ENCODE peak calls at places on chromosomes 2 and 18, in five cellular contexts. G is PC-3, I is psoas muscle, N is fibroblast of lung, S is colonic mucosa. P is an unnamed sample.

GRCh38 chr2:108868911-108869310 is 82.3 kb downstream of the CCDC138 start:
- DNase-seq in G (no peak), I (no peak), N (no peak), S (no peak), P (no peak)

GRCh38 chr2:38751847-38752410 is 768 bp upstream of the SRSF7 start:
- DNase-seq in G (no peak), I (no peak), N (no peak), S (no peak), P (no peak)

GRCh38 chr2:58973831-58974281 is 732.7 kb upstream of the FANCL start:
- DNase-seq in G (no peak), I (no peak), N (no peak), S (no peak), P (no peak)

GRCh38 chr2:113887393-113887792 is 2.5 kb upstream of the ACTR3 start:
- DNase-seq in G (no peak), I (no peak), N (no peak), S (no peak), P (no peak)

GRCh38 chr2:202639233-202639632 is 4.5 kb downstream of the FAM117B start:
- DNase-seq in G (no peak), I (no peak), N (no peak), S (no peak), P (no peak)

GRCh38 chr18:43919565-43919964 is 642.3 kb upstream of the SYT4 start:
- DNase-seq in G (peak), I (no peak), N (peak), S (no peak), P (no peak)

GRCh38 chr2:148642891-148643416 is 1.6 kb upstream of the EPC2 start:
- DNase-seq in G (no peak), I (no peak), N (peak), S (peak), P (no peak)

GRCh38 chr18:40995529-40995928 is 959.5 kb upstream of the PIK3C3 start:
- DNase-seq in G (no peak), I (no peak), N (no peak), S (no peak), P (no peak)

GRCh38 chr2:163341426-163341825 is 394.4 kb downstream of the FIGN start:
- DNase-seq in G (peak), I (no peak), N (no peak), S (no peak), P (no peak)

GRCh38 chr2:230910546-230911135 is 14.4 kb downstream of the GPR55 start:
- DNase-seq in G (no peak), I (no peak), N (no peak), S (no peak), P (no peak)

GRCh38 chr2:86037795-86038192 is 67.9 kb downstream of the POLR1A start:
- DNase-seq in G (no peak), I (no peak), N (no peak), S (no peak), P (no peak)

GRCh38 chr2:20666114-20666363 is 905 bp upstream of the GDF7 start:
- DNase-seq in G (no peak), I (no peak), N (no peak), S (no peak), P (no peak)

GRCh38 chr2:2158176-2158826 is 172.8 kb downstream of the MYT1L start:
- DNase-seq in G (no peak), I (no peak), N (no peak), S (no peak), P (no peak)

GRCh38 chr18:3012306-3012919 is 531 bp downstream of the LPIN2 start:
- DNase-seq in G (peak), I (peak), N (peak), S (peak), P (no peak)

DNA sequence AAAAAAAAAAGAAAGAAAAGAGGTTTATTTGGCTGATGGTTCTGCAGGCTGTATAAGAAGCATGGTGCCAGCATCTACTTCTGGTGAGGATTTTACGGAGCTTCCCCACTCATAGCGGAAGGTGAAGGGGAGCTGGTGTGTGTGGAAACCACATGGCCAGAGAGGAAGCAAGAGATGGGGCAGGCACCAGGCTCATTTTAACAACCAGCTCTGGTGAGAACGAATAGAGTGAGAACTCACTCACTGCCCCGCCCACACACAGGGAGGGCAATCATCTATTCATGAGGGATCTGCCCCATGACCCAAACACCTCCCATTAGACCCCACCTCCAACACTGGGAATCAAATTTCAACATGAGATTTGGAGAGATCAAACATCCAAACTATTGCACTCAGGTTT is 68.5 kb downstream of the MOGAT1 start:
- DNase-seq in G (no peak), I (no peak), N (no peak), S (no peak), P (peak)
- H3K27ac ChIP-seq in G (no peak), I (peak), N (no peak), S (no peak), P (no peak)

GRCh38 chr18:59144483-59144882 is 4.8 kb downstream of the SEC11C start:
- DNase-seq in G (no peak), I (no peak), N (no peak), S (no peak), P (no peak)
- TF ChIP-seq CTCF in G (no peak), I (no peak), N (no peak), S (no peak), P (no peak)

GRCh38 chr18:42706029-42706608 is 409.4 kb downstream of the RIT2 start:
- DNase-seq in G (no peak), I (no peak), N (no peak), S (no peak), P (no peak)
- H3K27ac ChIP-seq in G (no peak), I (no peak), N (no peak), S (no peak), P (no peak)

GRCh38 chr2:241263061-241263460 is 52.4 kb downstream of the HDLBP start:
- DNase-seq in G (no peak), I (no peak), N (no peak), S (no peak), P (peak)

GRCh38 chr2:241260911-241261310 is 54.6 kb downstream of the HDLBP start:
- DNase-seq in G (no peak), I (no peak), N (no peak), S (no peak), P (no peak)

GRCh38 chr2:241265506-241265905 is 50.0 kb downstream of the HDLBP start:
- DNase-seq in G (no peak), I (no peak), N (no peak), S (no peak), P (no peak)

GRCh38 chr2:241258505-241259160 is 56.8 kb downstream of the HDLBP start:
- DNase-seq in G (no peak), I (no peak), N (no peak), S (no peak), P (peak)

DNA sequence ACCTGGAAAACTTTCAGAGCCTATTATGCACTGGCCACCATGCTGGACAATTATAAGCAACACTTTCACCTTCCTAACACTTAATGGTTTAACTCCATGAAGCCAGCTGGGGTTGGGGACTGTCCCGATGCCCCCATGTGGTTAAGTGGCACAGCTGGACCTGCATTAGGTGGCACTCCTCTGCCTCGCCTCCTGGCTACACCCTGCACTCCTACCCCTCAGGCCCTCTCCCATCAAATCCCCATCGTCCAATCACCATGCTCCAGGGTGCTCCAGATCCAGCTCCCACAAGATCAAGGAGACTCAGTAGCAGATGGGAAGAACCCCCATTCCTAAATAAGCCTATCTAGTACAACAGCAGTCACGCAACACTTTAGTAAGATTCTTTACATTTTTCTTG is 53.8 kb downstream of the HDLBP start:
- DNase-seq in G (no peak), I (no peak), N (no peak), S (no peak), P (peak)
- TF ChIP-seq CTCF in G (no peak), I (no peak), N (no peak), S (no peak), P (no peak)

GRCh38 chr2:239344857-239345216 is 56.0 kb downstream of the HDAC4 start:
- DNase-seq in G (no peak), I (no peak), N (no peak), S (peak), P (no peak)
- H3K27ac ChIP-seq in G (no peak), I (no peak), N (no peak), S (no peak), P (no peak)

GRCh38 chr2:191800874-191801273 is 46.0 kb downstream of the CAVIN2 start:
- DNase-seq in G (peak), I (no peak), N (no peak), S (no peak), P (no peak)

GRCh38 chr2:191806396-191806795 is 40.5 kb downstream of the CAVIN2 start:
- DNase-seq in G (no peak), I (no peak), N (peak), S (no peak), P (no peak)

GRCh38 chr2:191802180-191802579 is 44.7 kb downstream of the CAVIN2 start:
- DNase-seq in G (no peak), I (no peak), N (no peak), S (no peak), P (no peak)

GRCh38 chr2:191803007-191803406 is 43.9 kb downstream of the CAVIN2 start:
- DNase-seq in G (no peak), I (no peak), N (no peak), S (no peak), P (no peak)

DNA sequence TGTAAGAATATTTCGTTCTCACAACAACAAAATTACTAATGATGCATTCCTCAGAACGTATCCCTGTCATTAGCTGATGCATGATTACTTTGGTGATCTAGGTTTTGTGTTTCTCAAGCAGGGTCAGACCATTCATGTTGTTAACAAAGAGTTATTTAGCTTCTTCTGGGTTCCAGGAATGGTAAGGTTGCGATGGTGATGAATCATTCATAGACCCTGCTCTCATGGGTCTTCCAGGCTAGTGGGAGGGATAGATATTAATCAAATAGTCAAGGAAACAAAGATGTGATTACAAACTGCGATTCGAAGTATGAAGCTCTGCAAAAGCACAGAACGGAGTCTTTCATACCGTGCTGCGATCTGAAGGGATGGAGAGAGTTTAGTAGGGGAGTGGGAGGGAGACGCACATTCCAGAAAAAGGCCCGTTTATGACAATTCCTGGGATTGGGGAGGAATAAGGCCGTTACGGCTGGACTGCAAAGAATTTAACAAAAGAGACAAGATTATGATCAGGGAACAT is 42.1 kb downstream of the CAVIN2 start:
- DNase-seq in G (no peak), I (no peak), N (no peak), S (no peak), P (no peak)
- TF ChIP-seq CTCF in G (no peak), I (no peak), N (no peak), S (no peak), P (no peak)